ENCODE peak calls at places on chromosomes 6 and 20, in six cellular contexts. One of them, this sample, is unnamed.

GRCh38 chr6:94859924-94860323 is 717.4 kb upstream of the MANEA start:
- DNase-seq in psoas muscle: no peak
- DNase-seq in CD4-positive, alpha-beta T cell: no peak
- DNase-seq in tibial artery: no peak
- DNase-seq in GM23248: no peak
- DNase-seq in KBM-7: no peak
- DNase-seq in this sample: no peak

GRCh38 chr6:2454180-2454579 is 208.8 kb upstream of the GMDS start:
- DNase-seq in GM23248: peak; percentile 44
- DNase-seq in CD4-positive, alpha-beta T cell: no peak
- DNase-seq in psoas muscle: no peak
- DNase-seq in KBM-7: no peak
- DNase-seq in tibial artery: no peak
- DNase-seq in this sample: no peak

GRCh38 chr6:1094306-1094705 is 217.6 kb upstream of the FOXQ1 start:
- DNase-seq in KBM-7: no peak
- DNase-seq in GM23248: peak; percentile 73
- DNase-seq in CD4-positive, alpha-beta T cell: no peak
- DNase-seq in tibial artery: no peak
- DNase-seq in psoas muscle: no peak
- DNase-seq in this sample: peak; percentile 23

GRCh38 chr6:45305546-45305945 is 22.6 kb upstream of the RUNX2 start:
- DNase-seq in CD4-positive, alpha-beta T cell: no peak
- DNase-seq in psoas muscle: no peak
- DNase-seq in GM23248: no peak
- DNase-seq in tibial artery: no peak
- DNase-seq in KBM-7: no peak
- DNase-seq in this sample: no peak

GRCh38 chr6:15473741-15474161 is 189.1 kb downstream of the DTNBP1 start:
- DNase-seq in tibial artery: no peak
- DNase-seq in KBM-7: no peak
- DNase-seq in CD4-positive, alpha-beta T cell: no peak
- DNase-seq in psoas muscle: no peak
- DNase-seq in GM23248: peak; percentile 88
- DNase-seq in this sample: no peak

GRCh38 chr6:4039348-4039747 is 39.6 kb downstream of the FAM217A start:
- DNase-seq in psoas muscle: no peak
- DNase-seq in CD4-positive, alpha-beta T cell: no peak
- DNase-seq in GM23248: no peak
- DNase-seq in tibial artery: no peak
- DNase-seq in KBM-7: no peak
- DNase-seq in this sample: no peak

GRCh38 chr20:36062799-36063198 is 91.7 kb upstream of the EPB41L1 start:
- DNase-seq in tibial artery: no peak
- DNase-seq in GM23248: peak; percentile 87
- DNase-seq in CD4-positive, alpha-beta T cell: no peak
- DNase-seq in KBM-7: no peak
- DNase-seq in psoas muscle: no peak
- DNase-seq in this sample: no peak

GRCh38 chr20:56683077-56683865 is 54.2 kb downstream of the TFAP2C start:
- DNase-seq in CD4-positive, alpha-beta T cell: no peak
- DNase-seq in KBM-7: no peak
- DNase-seq in tibial artery: no peak
- DNase-seq in GM23248: no peak
- DNase-seq in psoas muscle: no peak
- DNase-seq in this sample: no peak

GRCh38 chr20:44810061-44810390 is 320 bp downstream of the RIMS4 start:
- DNase-seq in tibial artery: no peak
- DNase-seq in CD4-positive, alpha-beta T cell: no peak
- DNase-seq in GM23248: peak; percentile 36
- DNase-seq in KBM-7: no peak
- DNase-seq in psoas muscle: no peak
- DNase-seq in this sample: no peak

GRCh38 chr6:33927112-33927511 is 123.3 kb upstream of the MLN start:
- DNase-seq in GM23248: peak; percentile 13
- DNase-seq in psoas muscle: no peak
- DNase-seq in tibial artery: no peak
- DNase-seq in CD4-positive, alpha-beta T cell: no peak
- DNase-seq in KBM-7: no peak
- DNase-seq in this sample: no peak

GRCh38 chr6:15017251-15017650 is 228.6 kb upstream of the JARID2 start:
- DNase-seq in psoas muscle: no peak
- DNase-seq in CD4-positive, alpha-beta T cell: no peak
- DNase-seq in tibial artery: no peak
- DNase-seq in GM23248: peak; percentile 27
- DNase-seq in KBM-7: peak; percentile 73
- DNase-seq in this sample: peak; percentile 13

GRCh38 chr6:99189823-99190721 is 159.4 kb downstream of the FAXC start:
- DNase-seq in tibial artery: no peak
- DNase-seq in CD4-positive, alpha-beta T cell: no peak
- DNase-seq in psoas muscle: no peak
- DNase-seq in GM23248: no peak
- DNase-seq in KBM-7: no peak
- DNase-seq in this sample: no peak

GRCh38 chr6:102853249-102853955 is 1459.9 kb downstream of the GRIK2 start:
- DNase-seq in tibial artery: no peak
- DNase-seq in GM23248: no peak
- DNase-seq in psoas muscle: no peak
- DNase-seq in CD4-positive, alpha-beta T cell: no peak
- DNase-seq in KBM-7: no peak
- DNase-seq in this sample: no peak

GRCh38 chr6:130985115-130985514 is 77.9 kb downstream of the EPB41L2 start:
- DNase-seq in tibial artery: no peak
- DNase-seq in psoas muscle: no peak
- DNase-seq in CD4-positive, alpha-beta T cell: no peak
- DNase-seq in GM23248: no peak
- DNase-seq in KBM-7: no peak
- DNase-seq in this sample: no peak

GRCh38 chr20:14948416-14948815 is 611.0 kb upstream of the FLRT3 start:
- DNase-seq in tibial artery: no peak
- DNase-seq in KBM-7: no peak
- DNase-seq in psoas muscle: no peak
- DNase-seq in CD4-positive, alpha-beta T cell: no peak
- DNase-seq in GM23248: no peak
- DNase-seq in this sample: no peak

GRCh38 chr6:42899871-42900270 is 16.0 kb upstream of the PTCRA start:
- DNase-seq in tibial artery: no peak
- DNase-seq in KBM-7: no peak
- DNase-seq in CD4-positive, alpha-beta T cell: no peak
- DNase-seq in GM23248: no peak
- DNase-seq in psoas muscle: peak; percentile 17
- DNase-seq in this sample: no peak

GRCh38 chr6:154865291-154865690 is 129.8 kb upstream of the TIAM2 start:
- DNase-seq in GM23248: no peak
- DNase-seq in KBM-7: peak; percentile 20
- DNase-seq in tibial artery: no peak
- DNase-seq in CD4-positive, alpha-beta T cell: no peak
- DNase-seq in psoas muscle: no peak
- DNase-seq in this sample: no peak

GRCh38 chr6:156359912-156360311 is 417.3 kb upstream of the ARID1B start:
- DNase-seq in CD4-positive, alpha-beta T cell: no peak
- DNase-seq in psoas muscle: no peak
- DNase-seq in KBM-7: no peak
- DNase-seq in GM23248: no peak
- DNase-seq in tibial artery: no peak
- DNase-seq in this sample: no peak

GRCh38 chr6:148247386-148248063 is 95.1 kb upstream of the SASH1 start:
- DNase-seq in GM23248: no peak
- DNase-seq in tibial artery: no peak
- DNase-seq in KBM-7: no peak
- DNase-seq in psoas muscle: no peak
- DNase-seq in CD4-positive, alpha-beta T cell: no peak
- DNase-seq in this sample: no peak

GRCh38 chr6:104625536-104625935 is 234.2 kb downstream of the HACE1 start:
- DNase-seq in GM23248: peak; percentile 64
- DNase-seq in tibial artery: no peak
- DNase-seq in CD4-positive, alpha-beta T cell: no peak
- DNase-seq in psoas muscle: no peak
- DNase-seq in KBM-7: no peak
- DNase-seq in this sample: peak; percentile 75

GRCh38 chr6:169473663-169474062 is 220.0 kb upstream of the THBS2 start:
- DNase-seq in GM23248: no peak
- DNase-seq in tibial artery: no peak
- DNase-seq in CD4-positive, alpha-beta T cell: no peak
- DNase-seq in KBM-7: no peak
- DNase-seq in psoas muscle: no peak
- DNase-seq in this sample: no peak

GRCh38 chr6:132147530-132148011 is 196.4 kb upstream of the CCN2 start:
- DNase-seq in GM23248: peak; percentile 99
- DNase-seq in KBM-7: no peak
- DNase-seq in tibial artery: no peak
- DNase-seq in psoas muscle: no peak
- DNase-seq in CD4-positive, alpha-beta T cell: no peak
- DNase-seq in this sample: peak; percentile 77

GRCh38 chr20:47825011-47825762 is 39.9 kb upstream of the SULF2 start:
- DNase-seq in CD4-positive, alpha-beta T cell: no peak
- DNase-seq in GM23248: no peak
- DNase-seq in KBM-7: no peak
- DNase-seq in tibial artery: no peak
- DNase-seq in psoas muscle: no peak
- DNase-seq in this sample: no peak

GRCh38 chr20:48932375-48932941 is 10.9 kb downstream of the ARFGEF2 start:
- DNase-seq in psoas muscle: no peak
- DNase-seq in KBM-7: no peak
- DNase-seq in GM23248: peak; percentile 37
- DNase-seq in tibial artery: no peak
- DNase-seq in CD4-positive, alpha-beta T cell: no peak
- DNase-seq in this sample: peak; percentile 54

GRCh38 chr6:47420394-47421371 is 56.9 kb upstream of the CD2AP start:
- DNase-seq in KBM-7: no peak
- DNase-seq in CD4-positive, alpha-beta T cell: no peak
- DNase-seq in GM23248: peak; percentile 29
- DNase-seq in tibial artery: no peak
- DNase-seq in psoas muscle: no peak
- DNase-seq in this sample: peak; percentile 10

GRCh38 chr6:144675231-144675861 is 390.2 kb downstream of the UTRN start:
- DNase-seq in KBM-7: peak; percentile 59
- DNase-seq in tibial artery: peak; percentile 34
- DNase-seq in GM23248: no peak
- DNase-seq in psoas muscle: peak; percentile 20
- DNase-seq in CD4-positive, alpha-beta T cell: no peak
- DNase-seq in this sample: no peak

GRCh38 chr6:131575834-131576478 is 2.9 kb downstream of the ARG1 start:
- DNase-seq in GM23248: no peak
- DNase-seq in tibial artery: no peak
- DNase-seq in KBM-7: no peak
- DNase-seq in CD4-positive, alpha-beta T cell: no peak
- DNase-seq in psoas muscle: no peak
- DNase-seq in this sample: no peak

GRCh38 chr6:111263837-111264236 is 176.5 kb downstream of the SLC16A10 start:
- DNase-seq in GM23248: peak; percentile 89
- DNase-seq in psoas muscle: no peak
- DNase-seq in KBM-7: no peak
- DNase-seq in tibial artery: no peak
- DNase-seq in CD4-positive, alpha-beta T cell: no peak
- DNase-seq in this sample: peak; percentile 78

GRCh38 chr20:23166563-23166962 is 80.4 kb upstream of the CD93 start:
- DNase-seq in GM23248: no peak
- DNase-seq in psoas muscle: no peak
- DNase-seq in KBM-7: no peak
- DNase-seq in tibial artery: no peak
- DNase-seq in CD4-positive, alpha-beta T cell: no peak
- DNase-seq in this sample: no peak

GRCh38 chr6:5850848-5851255 is 155.9 kb downstream of the NRN1 start:
- DNase-seq in CD4-positive, alpha-beta T cell: no peak
- DNase-seq in GM23248: no peak
- DNase-seq in psoas muscle: no peak
- DNase-seq in KBM-7: no peak
- DNase-seq in tibial artery: no peak
- DNase-seq in this sample: no peak

This sample was measured in A172.